ENCODE peak calls at places on chromosomes 3 and 15, in nine cellular contexts. S, B, V, D, L, P, T, J and M are unnamed samples.

GRCh38 chr3:194633349-194634004 is at the start of gene TMEM44:
- DNase-seq in P (peak; percentile 91), T (peak; percentile 94), J (no peak), V (peak; percentile 79), S (peak; percentile 59), B (peak; percentile 76), D (peak; percentile 85), L (peak; percentile 65), M (peak; percentile 87)

GRCh38 chr15:49810651-49811175 is 189.9 kb downstream of the DTWD1 start:
- DNase-seq in T (no peak), P (no peak), L (no peak), B (no peak), S (no peak), J (no peak), D (no peak), V (no peak), M (no peak)

GRCh38 chr3:138457863-138458735 is 23.7 kb downstream of the ESYT3 start:
- DNase-seq in T (no peak), S (no peak), D (peak; percentile 18), V (no peak), J (no peak), L (no peak), P (no peak), B (no peak), M (no peak)

GRCh38 chr3:177279118-177279815 is 82.0 kb upstream of the TBL1XR1 start:
- DNase-seq in T (no peak), J (no peak), S (no peak), V (no peak), B (no peak), D (no peak), P (no peak), L (no peak), M (no peak)

GRCh38 chr15:63401714-63402497 is 20.3 kb upstream of the CA12 start:
- DNase-seq in V (no peak), J (no peak), T (no peak), B (no peak), D (no peak), S (no peak), P (no peak), L (no peak), M (no peak)

GRCh38 chr15:88663216-88663615 is 24.4 kb downstream of the ISG20 start:
- DNase-seq in L (no peak), D (no peak), B (no peak), T (no peak), P (no peak), V (no peak), S (peak; percentile 39), J (no peak), M (no peak)

GRCh38 chr3:28326458-28326926 is 22.0 kb upstream of the ZCWPW2 start:
- DNase-seq in D (peak; percentile 51), T (no peak), J (no peak), P (no peak), L (peak; percentile 16), V (peak; percentile 35), S (no peak), B (peak; percentile 89), M (peak; percentile 57)

GRCh38 chr3:188036375-188036985 is 117.5 kb upstream of the LPP start:
- DNase-seq in J (no peak), V (no peak), P (no peak), D (no peak), B (no peak), L (no peak), T (no peak), S (peak; percentile 80), M (no peak)

GRCh38 chr3:16372362-16373269 is 107.6 kb downstream of the OXNAD1 start:
- DNase-seq in L (no peak), V (peak; percentile 23), D (no peak), J (no peak), S (no peak), T (no peak), B (no peak), P (no peak), M (peak; percentile 48)
- H3K4me3 ChIP-seq in L (no peak overlapping the region), V (no peak overlapping the region), D (no peak overlapping the region), J (no peak overlapping the region), S (no peak overlapping the region), T (no peak overlapping the region), B (no peak overlapping the region), P (no peak overlapping the region), M (no peak overlapping the region)

GRCh38 chr3:136249091-136249490 is 1.0 kb upstream of the PCCB start:
- DNase-seq in J (no peak), D (no peak), P (no peak), T (no peak), V (no peak), S (no peak), L (no peak), B (no peak), M (no peak)

GRCh38 chr3:136250226-136250861 is at the start of gene PCCB:
- DNase-seq in J (peak; percentile 65), P (peak; percentile 97), S (peak; percentile 94), D (peak; percentile 98), L (peak; percentile 90), V (peak; percentile 90), B (peak; percentile 92), T (peak; percentile 96), M (peak; percentile 98)

GRCh38 chr3:136251511-136251910 is 1.4 kb downstream of the PCCB start:
- DNase-seq in J (no peak), T (no peak), V (no peak), L (no peak), S (no peak), P (no peak), B (no peak), D (no peak), M (no peak)

GRCh38 chr3:136249593-136250225 is 431 bp upstream of the PCCB start:
- DNase-seq in D (no peak), P (no peak), S (no peak), T (no peak), L (no peak), V (no peak), B (no peak), J (no peak), M (peak; percentile 44)

GRCh38 chr3:136250862-136251460 is 821 bp downstream of the PCCB start:
- DNase-seq in L (peak; percentile 10), B (peak; percentile 65), S (peak; percentile 73), P (peak; percentile 8), T (peak; percentile 47), J (peak; percentile 10), V (peak; percentile 63), D (peak; percentile 78), M (peak; percentile 84)
- TF ChIP-seq CTCF in L (no peak), B (peak; percentile 35), S (no peak), P (peak; percentile 31), T (no peak), J (peak; percentile 15), V (peak; percentile 18), D (no peak), M (peak; percentile 30)

DNA sequence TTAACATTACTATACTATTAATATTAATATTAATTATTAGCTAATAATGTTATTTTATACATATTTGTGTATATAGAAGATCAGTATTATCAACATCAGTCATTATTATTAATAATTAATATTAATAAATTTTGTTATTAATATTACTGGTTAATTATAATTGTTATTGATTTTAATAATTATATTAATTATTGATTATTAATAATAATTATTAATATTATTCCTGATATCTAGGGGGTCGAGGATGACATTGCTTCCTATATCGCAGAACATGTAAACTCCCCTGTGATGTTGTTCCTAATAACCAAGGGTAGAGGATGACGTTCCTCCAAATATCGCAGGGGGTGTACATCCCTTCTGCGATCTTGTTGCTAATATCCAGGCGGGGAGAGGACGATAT is 17.3 kb upstream of the BMF start:
- DNase-seq in L (no peak), T (no peak), V (no peak), P (no peak), B (no peak), D (no peak), S (no peak), J (no peak), M (no peak)
- H3K4me3 ChIP-seq in L (no peak overlapping the region), T (no peak overlapping the region), V (no peak overlapping the region), P (no peak overlapping the region), B (no peak overlapping the region), D (no peak overlapping the region), S (no peak overlapping the region), J (no peak overlapping the region), M (no peak overlapping the region)

GRCh38 chr3:169345662-169346331 is 317.7 kb downstream of the MECOM start:
- DNase-seq in B (no peak), T (no peak), J (no peak), D (no peak), P (no peak), L (no peak), S (no peak), V (no peak), M (no peak)
- TF ChIP-seq CTCF in B (no peak), T (no peak), J (peak; percentile 15), D (no peak), P (no peak), L (no peak), S (no peak), V (no peak), M (no peak)

GRCh38 chr3:6716374-6716773 is 144.5 kb upstream of the GRM7 start:
- DNase-seq in T (no peak), B (no peak), J (no peak), D (no peak), V (no peak), P (no peak), L (no peak), S (no peak), M (no peak)
- H3K4me3 ChIP-seq in T (no peak overlapping the region), B (no peak overlapping the region), J (no peak overlapping the region), D (no peak overlapping the region), V (no peak overlapping the region), P (no peak overlapping the region), L (no peak overlapping the region), S (no peak overlapping the region), M (no peak overlapping the region)

GRCh38 chr3:146334151-146334550 is 83.2 kb upstream of the PLSCR4 start:
- DNase-seq in S (no peak), V (peak; percentile 54), D (no peak), J (no peak), T (no peak), B (no peak), P (no peak), L (no peak), M (no peak)
- TF ChIP-seq CTCF in S (no peak), V (peak; percentile 46), D (no peak), J (peak; percentile 15), T (no peak), B (no peak), P (peak; percentile 50), L (no peak), M (no peak)

GRCh38 chr15:78264304-78265136 is at the start of gene DNAJA4:
- DNase-seq in P (no peak), B (no peak), L (peak; percentile 63), J (no peak), S (peak; percentile 45), V (peak; percentile 37), D (peak; percentile 80), T (peak; percentile 17), M (peak; percentile 75)
- H3K4me3 ChIP-seq in P (no peak within 1 kb of the TSS), B (peak within 1 kb of the TSS; percentile 31), L (peak within 1 kb of the TSS; percentile 54), J (peak within 1 kb of the TSS; percentile 61), S (peak within 1 kb of the TSS; percentile 30), V (peak within 1 kb of the TSS; percentile 46), D (peak within 1 kb of the TSS; percentile 61), T (no peak within 1 kb of the TSS), M (peak within 1 kb of the TSS; percentile 79)